ENCODE peak calls at places on chromosomes 2 and 18, in nine cellular contexts. I, L, Y, V, X, S, H, G and Z are unnamed samples.

GRCh38 chr2:64114063-64114911 is 29.9 kb downstream of the PELI1 start:
- DNase-seq in S (no peak), Y (no peak), V (no peak), H (peak), L (peak), X (no peak), I (no peak), G (no peak), Z (peak)

GRCh38 chr18:74916773-74917393 is 292.1 kb downstream of the PTGR3 start:
- DNase-seq in I (no peak), S (no peak), V (no peak), H (no peak), Y (no peak), X (no peak), G (no peak), L (no peak), Z (no peak)

GRCh38 chr2:180733330-180733729 is 247.1 kb upstream of the UBE2E3 start:
- DNase-seq in X (no peak), H (peak), Y (no peak), G (no peak), L (no peak), I (no peak), V (no peak), S (no peak), Z (no peak)

GRCh38 chr2:157751462-157752058 is 122.9 kb upstream of the ACVR1C start:
- DNase-seq in X (peak), L (no peak), Y (no peak), H (no peak), S (no peak), I (peak), G (no peak), V (peak), Z (peak)

GRCh38 chr2:172647439-172647838 is 88.2 kb upstream of the RAPGEF4 start:
- DNase-seq in G (no peak), Y (no peak), V (no peak), X (no peak), L (no peak), S (no peak), H (peak), I (no peak), Z (no peak)

GRCh38 chr2:28516950-28517349 is 21.1 kb downstream of the PLB1 start:
- DNase-seq in X (no peak), S (no peak), V (no peak), G (no peak), H (no peak), Y (no peak), L (no peak), I (no peak), Z (no peak)

GRCh38 chr18:79405019-79405780 is 9.5 kb downstream of the NFATC1 start:
- DNase-seq in X (peak), L (no peak), V (no peak), H (no peak), S (no peak), Y (no peak), I (peak), G (no peak), Z (no peak)

GRCh38 chr2:11264007-11264406 is 80.4 kb downstream of the ROCK2 start:
- DNase-seq in H (no peak), V (no peak), X (no peak), S (no peak), Y (no peak), G (no peak), L (no peak), I (no peak), Z (no peak)

GRCh38 chr2:182020319-182021055 is 34.8 kb downstream of the PPP1R1C start:
- DNase-seq in X (no peak), Y (no peak), H (peak), S (no peak), L (peak), V (no peak), I (no peak), G (peak), Z (no peak)

GRCh38 chr18:79935925-79936324 is 15.5 kb downstream of the SLC66A2 start:
- DNase-seq in S (peak), G (no peak), I (no peak), V (no peak), Y (no peak), X (no peak), H (no peak), L (no peak), Z (no peak)

GRCh38 chr2:6203297-6203959 is 511.2 kb downstream of the SOX11 start:
- DNase-seq in G (no peak), Y (no peak), X (no peak), H (no peak), I (no peak), S (no peak), V (no peak), L (no peak), Z (no peak)

GRCh38 chr2:172097557-172098131 is 5.1 kb downstream of the DLX2 start:
- DNase-seq in V (no peak), G (peak), S (no peak), H (peak), I (no peak), L (no peak), X (no peak), Y (peak), Z (no peak)

GRCh38 chr2:38709515-38710194 is 41.5 kb downstream of the SRSF7 start:
- DNase-seq in G (no peak), S (no peak), I (no peak), X (peak), Y (no peak), H (no peak), V (peak), L (no peak), Z (no peak)

GRCh38 chr18:48740846-48741485 is 202.1 kb downstream of the CTIF start:
- DNase-seq in X (no peak), V (no peak), Y (no peak), L (no peak), H (no peak), G (no peak), I (no peak), S (no peak), Z (no peak)

GRCh38 chr2:127083819-127084503 is 23.0 kb downstream of the BIN1 start:
- DNase-seq in S (peak), X (no peak), H (peak), I (no peak), Y (no peak), G (peak), V (no peak), L (peak), Z (no peak)

GRCh38 chr18:702957-703659 is 9.3 kb downstream of the ENOSF1 start:
- DNase-seq in V (no peak), X (no peak), Y (no peak), I (no peak), G (peak), L (peak), S (no peak), H (peak), Z (peak)

GRCh38 chr2:69181806-69182427 is 168.9 kb downstream of the ANTXR1 start:
- DNase-seq in V (no peak), L (no peak), G (no peak), S (no peak), H (peak), I (no peak), Y (no peak), X (no peak), Z (no peak)

GRCh38 chr2:31434911-31435310 is 20.4 kb upstream of the XDH start:
- DNase-seq in L (no peak), S (no peak), Y (no peak), X (no peak), H (peak), I (no peak), V (no peak), G (no peak), Z (no peak)

GRCh38 chr2:62733546-62733945 is 28.0 kb downstream of the EHBP1 start:
- DNase-seq in X (no peak), Y (no peak), V (no peak), G (no peak), I (no peak), H (no peak), L (no peak), S (no peak), Z (no peak)

GRCh38 chr2:217361491-217361890 is 501.6 kb upstream of the TNP1 start:
- DNase-seq in Y (peak), X (no peak), S (no peak), G (no peak), V (no peak), H (no peak), I (no peak), L (no peak), Z (no peak)

GRCh38 chr2:21379140-21379539 is 255.4 kb downstream of the TDRD15 start:
- DNase-seq in S (no peak), V (no peak), X (no peak), Y (no peak), L (no peak), G (no peak), H (no peak), I (no peak), Z (no peak)

GRCh38 chr2:238426568-238427434 is at the start of gene ASB1:
- DNase-seq in I (peak), L (peak), H (peak), G (peak), V (peak), S (peak), Y (peak), X (peak), Z (no peak)

GRCh38 chr2:169047253-169048250 is 16.4 kb upstream of the ABCB11 start:
- DNase-seq in L (no peak), V (no peak), S (no peak), Y (no peak), H (no peak), I (no peak), G (no peak), X (no peak), Z (no peak)

GRCh38 chr2:214005337-214005736 is 405.5 kb upstream of the VWC2L start:
- DNase-seq in S (no peak), V (no peak), G (no peak), H (no peak), I (no peak), L (peak), Y (no peak), X (no peak), Z (no peak)

GRCh38 chr2:48457227-48457626 is 72.7 kb upstream of the STON1 start:
- DNase-seq in G (no peak), L (no peak), Y (no peak), V (no peak), I (no peak), S (no peak), X (no peak), H (no peak), Z (no peak)

GRCh38 chr18:37414816-37415215 is 150.8 kb downstream of the CELF4 start:
- DNase-seq in V (no peak), H (no peak), I (no peak), Y (no peak), G (no peak), L (no peak), X (no peak), S (no peak), Z (no peak)

GRCh38 chr2:38376346-38376682 is 759 bp downstream of the ATL2 start:
- DNase-seq in X (peak), G (peak), S (peak), I (peak), L (peak), H (peak), V (peak), Y (peak), Z (peak)

GRCh38 chr2:160968183-160968582 is 192.0 kb upstream of the TANK start:
- DNase-seq in H (no peak), I (no peak), Y (no peak), V (no peak), X (no peak), G (no peak), L (peak), S (no peak), Z (no peak)

GRCh38 chr18:911025-911424 is 6.4 kb downstream of the ADCYAP1 start:
- DNase-seq in V (no peak), I (no peak), Y (no peak), L (no peak), X (no peak), G (no peak), S (no peak), H (no peak), Z (no peak)

GRCh38 chr2:241924069-241924908 is 54.8 kb downstream of the RTP5 start:
- DNase-seq in H (no peak), G (no peak), I (peak), Y (no peak), X (no peak), V (no peak), L (no peak), S (no peak), Z (no peak)

GRCh38 chr2:43737097-43737854 is 36.6 kb upstream of the DYNC2LI1 start:
- DNase-seq in V (no peak), I (no peak), H (peak), Y (no peak), G (peak), X (no peak), S (no peak), L (peak), Z (no peak)